ENCODE peak calls at places on chromosomes 5 and 9, in five cellular contexts. One of them, this sample, is unnamed.

GRCh38 chr5:42571626-42571960 is 148.4 kb downstream of the GHR start:
- DNase-seq in thyroid gland: no peak
- DNase-seq in lower lobe of right lung: no peak
- DNase-seq in choroid plexus epithelial cell: no peak
- DNase-seq in HCT116: no peak
- DNase-seq in this sample: no peak

GRCh38 chr9:84230355-84231136 is 110.0 kb downstream of the SLC28A3 start:
- DNase-seq in HCT116: no peak
- DNase-seq in thyroid gland: peak
- DNase-seq in lower lobe of right lung: no peak
- DNase-seq in choroid plexus epithelial cell: no peak
- DNase-seq in this sample: no peak

GRCh38 chr5:17796757-17797398 is 162.6 kb downstream of the TAF11L14 start:
- DNase-seq in choroid plexus epithelial cell: no peak
- DNase-seq in thyroid gland: no peak
- DNase-seq in lower lobe of right lung: no peak
- DNase-seq in HCT116: no peak
- DNase-seq in this sample: no peak

GRCh38 chr5:94218374-94218773 is 400.0 kb downstream of the KIAA0825 start:
- DNase-seq in lower lobe of right lung: no peak
- DNase-seq in thyroid gland: no peak
- DNase-seq in choroid plexus epithelial cell: peak
- DNase-seq in HCT116: no peak
- DNase-seq in this sample: no peak

GRCh38 chr9:117448066-117448465 is 33.2 kb upstream of the ASTN2 start:
- DNase-seq in lower lobe of right lung: no peak
- DNase-seq in choroid plexus epithelial cell: peak
- DNase-seq in thyroid gland: no peak
- DNase-seq in HCT116: no peak
- DNase-seq in this sample: no peak

GRCh38 chr5:142697356-142697807 is 11.5 kb upstream of the FGF1 start:
- DNase-seq in choroid plexus epithelial cell: peak
- DNase-seq in thyroid gland: no peak
- DNase-seq in HCT116: no peak
- DNase-seq in lower lobe of right lung: no peak
- DNase-seq in this sample: no peak

GRCh38 chr5:39177629-39177959 is 41.8 kb downstream of the FYB1 start:
- DNase-seq in thyroid gland: no peak
- DNase-seq in choroid plexus epithelial cell: no peak
- DNase-seq in HCT116: no peak
- DNase-seq in lower lobe of right lung: no peak
- DNase-seq in this sample: no peak

GRCh38 chr9:117936185-117936758 is 232.1 kb downstream of the TLR4 start:
- DNase-seq in lower lobe of right lung: no peak
- DNase-seq in choroid plexus epithelial cell: no peak
- DNase-seq in HCT116: no peak
- DNase-seq in thyroid gland: no peak
- DNase-seq in this sample: no peak

GRCh38 chr5:136030956-136031611 is 2.3 kb downstream of the TGFBI start:
- DNase-seq in thyroid gland: no peak
- DNase-seq in choroid plexus epithelial cell: no peak
- DNase-seq in HCT116: no peak
- DNase-seq in lower lobe of right lung: no peak
- DNase-seq in this sample: no peak

GRCh38 chr9:2477755-2478154 is 143.8 kb upstream of the VLDLR start:
- DNase-seq in HCT116: no peak
- DNase-seq in lower lobe of right lung: no peak
- DNase-seq in thyroid gland: no peak
- DNase-seq in choroid plexus epithelial cell: peak
- DNase-seq in this sample: no peak

GRCh38 chr5:32625106-32625505 is 39.7 kb downstream of the SUB1 start:
- DNase-seq in thyroid gland: no peak
- DNase-seq in choroid plexus epithelial cell: peak
- DNase-seq in HCT116: no peak
- DNase-seq in lower lobe of right lung: no peak
- DNase-seq in this sample: no peak

GRCh38 chr5:120344181-120344580 is 119.9 kb upstream of the PRR16 start:
- DNase-seq in HCT116: no peak
- DNase-seq in thyroid gland: no peak
- DNase-seq in choroid plexus epithelial cell: no peak
- DNase-seq in lower lobe of right lung: no peak
- DNase-seq in this sample: no peak

GRCh38 chr5:55763736-55764420 is 26.0 kb downstream of the DDX4 start:
- DNase-seq in thyroid gland: no peak
- DNase-seq in HCT116: no peak
- DNase-seq in lower lobe of right lung: no peak
- DNase-seq in choroid plexus epithelial cell: no peak
- DNase-seq in this sample: no peak

GRCh38 chr9:112049834-112050516 is 125.1 kb downstream of the SUSD1 start:
- DNase-seq in lower lobe of right lung: no peak
- DNase-seq in choroid plexus epithelial cell: no peak
- DNase-seq in HCT116: no peak
- DNase-seq in thyroid gland: no peak
- DNase-seq in this sample: no peak

GRCh38 chr5:140205216-140205615 is 30.2 kb downstream of the CYSTM1 start:
- DNase-seq in choroid plexus epithelial cell: no peak
- DNase-seq in HCT116: no peak
- DNase-seq in lower lobe of right lung: no peak
- DNase-seq in thyroid gland: no peak
- DNase-seq in this sample: no peak

GRCh38 chr5:35246411-35246810 is 16.1 kb upstream of the PRLR start:
- DNase-seq in choroid plexus epithelial cell: no peak
- DNase-seq in thyroid gland: no peak
- DNase-seq in lower lobe of right lung: no peak
- DNase-seq in HCT116: no peak
- DNase-seq in this sample: no peak

GRCh38 chr5:155587458-155587857 is 573.9 kb downstream of the KIF4B start:
- DNase-seq in lower lobe of right lung: no peak
- DNase-seq in thyroid gland: peak
- DNase-seq in HCT116: no peak
- DNase-seq in choroid plexus epithelial cell: no peak
- DNase-seq in this sample: no peak

GRCh38 chr9:127520941-127521918 is 69.9 kb downstream of the LRSAM1 start:
- DNase-seq in choroid plexus epithelial cell: peak
- DNase-seq in thyroid gland: peak
- DNase-seq in lower lobe of right lung: no peak
- DNase-seq in HCT116: no peak
- DNase-seq in this sample: no peak

GRCh38 chr5:10563132-10563939 is 534 bp upstream of the ANKRD33B start:
- DNase-seq in HCT116: no peak
- DNase-seq in lower lobe of right lung: peak
- DNase-seq in choroid plexus epithelial cell: peak
- DNase-seq in thyroid gland: peak
- DNase-seq in this sample: no peak

GRCh38 chr9:134165357-134166315 is 1.3 kb upstream of the RNU6ATAC start:
- DNase-seq in thyroid gland: peak
- DNase-seq in choroid plexus epithelial cell: peak
- DNase-seq in lower lobe of right lung: peak
- DNase-seq in HCT116: peak
- DNase-seq in this sample: no peak

GRCh38 chr5:139746691-139747582 is 48.7 kb upstream of the PSD2 start:
- DNase-seq in HCT116: no peak
- DNase-seq in thyroid gland: peak
- DNase-seq in choroid plexus epithelial cell: peak
- DNase-seq in lower lobe of right lung: no peak
- DNase-seq in this sample: no peak

GRCh38 chr9:90141723-90142122 is 500.9 kb downstream of the DIRAS2 start:
- DNase-seq in HCT116: no peak
- DNase-seq in lower lobe of right lung: no peak
- DNase-seq in thyroid gland: no peak
- DNase-seq in choroid plexus epithelial cell: peak
- DNase-seq in this sample: no peak

GRCh38 chr5:79241535-79241979 is 5.6 kb downstream of the JMY start:
- DNase-seq in choroid plexus epithelial cell: peak
- DNase-seq in thyroid gland: no peak
- DNase-seq in lower lobe of right lung: no peak
- DNase-seq in HCT116: no peak
- DNase-seq in this sample: no peak

GRCh38 chr5:4647056-4647455 is 493.1 kb upstream of the ADAMTS16 start:
- DNase-seq in lower lobe of right lung: no peak
- DNase-seq in thyroid gland: no peak
- DNase-seq in choroid plexus epithelial cell: no peak
- DNase-seq in HCT116: no peak
- DNase-seq in this sample: no peak

GRCh38 chr5:151730381-151730780 is 28.1 kb downstream of the ATOX1 start:
- DNase-seq in lower lobe of right lung: no peak
- DNase-seq in choroid plexus epithelial cell: no peak
- DNase-seq in thyroid gland: no peak
- DNase-seq in HCT116: no peak
- DNase-seq in this sample: no peak

GRCh38 chr5:103216137-103216536 is 42.4 kb upstream of the MACIR start:
- DNase-seq in HCT116: no peak
- DNase-seq in lower lobe of right lung: no peak
- DNase-seq in thyroid gland: no peak
- DNase-seq in choroid plexus epithelial cell: peak
- DNase-seq in this sample: no peak

GRCh38 chr9:87500894-87501656 is 3.4 kb downstream of the DAPK1 start:
- DNase-seq in choroid plexus epithelial cell: no peak
- DNase-seq in HCT116: no peak
- DNase-seq in lower lobe of right lung: no peak
- DNase-seq in thyroid gland: no peak
- DNase-seq in this sample: no peak

GRCh38 chr9:87499455-87500015 is 1.9 kb downstream of the DAPK1 start:
- DNase-seq in thyroid gland: no peak
- DNase-seq in lower lobe of right lung: no peak
- DNase-seq in choroid plexus epithelial cell: no peak
- DNase-seq in HCT116: no peak
- DNase-seq in this sample: no peak

GRCh38 chr9:87498816-87499454 is 1.3 kb downstream of the DAPK1 start:
- DNase-seq in choroid plexus epithelial cell: no peak
- DNase-seq in thyroid gland: peak
- DNase-seq in lower lobe of right lung: no peak
- DNase-seq in HCT116: no peak
- DNase-seq in this sample: no peak

GRCh38 chr9:87501806-87502205 is 4.1 kb downstream of the DAPK1 start:
- DNase-seq in choroid plexus epithelial cell: no peak
- DNase-seq in lower lobe of right lung: no peak
- DNase-seq in thyroid gland: no peak
- DNase-seq in HCT116: no peak
- DNase-seq in this sample: no peak

DNA sequence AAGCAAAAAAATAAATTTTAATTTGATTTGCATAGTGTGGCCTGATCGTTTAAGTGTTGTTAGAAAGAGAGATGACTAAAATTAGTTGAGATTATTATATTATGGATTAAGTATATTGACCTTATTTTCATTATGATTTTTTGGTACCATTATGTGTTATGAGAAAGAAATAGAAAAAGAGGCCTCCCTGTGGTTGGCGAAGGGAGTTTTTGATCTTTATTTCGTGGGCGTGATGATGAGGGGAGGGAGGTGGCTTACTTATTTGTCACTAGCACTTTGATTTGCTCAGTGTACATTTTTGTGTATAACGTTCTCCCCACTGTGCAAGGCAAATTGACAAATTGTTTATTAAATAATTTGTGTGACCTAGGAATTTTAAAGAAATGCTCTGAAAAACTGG is 2.8 kb downstream of the DAPK1 start:
- DNase-seq in choroid plexus epithelial cell: no peak
- DNase-seq in lower lobe of right lung: no peak
- DNase-seq in thyroid gland: no peak
- DNase-seq in HCT116: no peak
- DNase-seq in this sample: no peak
- TF ChIP-seq CTCF in choroid plexus epithelial cell: peak
- TF ChIP-seq CTCF in lower lobe of right lung: no peak
- TF ChIP-seq CTCF in thyroid gland: no peak
- TF ChIP-seq CTCF in HCT116: no peak
- TF ChIP-seq CTCF in this sample: no peak

GRCh38 chr9:136798708-136799078 is 2.6 kb downstream of the CCDC183 start:
- DNase-seq in thyroid gland: no peak
- DNase-seq in HCT116: no peak
- DNase-seq in choroid plexus epithelial cell: no peak
- DNase-seq in lower lobe of right lung: no peak
- DNase-seq in this sample: no peak

GRCh38 chr9:136799079-136799853 is 3.1 kb downstream of the CCDC183 start:
- DNase-seq in choroid plexus epithelial cell: no peak
- DNase-seq in lower lobe of right lung: peak
- DNase-seq in thyroid gland: peak
- DNase-seq in HCT116: no peak
- DNase-seq in this sample: no peak

GRCh38 chr9:136796238-136796774 is at the start of gene CCDC183:
- DNase-seq in thyroid gland: no peak
- DNase-seq in lower lobe of right lung: no peak
- DNase-seq in choroid plexus epithelial cell: no peak
- DNase-seq in HCT116: no peak
- DNase-seq in this sample: no peak

GRCh38 chr9:136802321-136802720 is 5.4 kb upstream of the RABL6 start:
- DNase-seq in lower lobe of right lung: no peak
- DNase-seq in choroid plexus epithelial cell: no peak
- DNase-seq in thyroid gland: no peak
- DNase-seq in HCT116: no peak
- DNase-seq in this sample: no peak

DNA sequence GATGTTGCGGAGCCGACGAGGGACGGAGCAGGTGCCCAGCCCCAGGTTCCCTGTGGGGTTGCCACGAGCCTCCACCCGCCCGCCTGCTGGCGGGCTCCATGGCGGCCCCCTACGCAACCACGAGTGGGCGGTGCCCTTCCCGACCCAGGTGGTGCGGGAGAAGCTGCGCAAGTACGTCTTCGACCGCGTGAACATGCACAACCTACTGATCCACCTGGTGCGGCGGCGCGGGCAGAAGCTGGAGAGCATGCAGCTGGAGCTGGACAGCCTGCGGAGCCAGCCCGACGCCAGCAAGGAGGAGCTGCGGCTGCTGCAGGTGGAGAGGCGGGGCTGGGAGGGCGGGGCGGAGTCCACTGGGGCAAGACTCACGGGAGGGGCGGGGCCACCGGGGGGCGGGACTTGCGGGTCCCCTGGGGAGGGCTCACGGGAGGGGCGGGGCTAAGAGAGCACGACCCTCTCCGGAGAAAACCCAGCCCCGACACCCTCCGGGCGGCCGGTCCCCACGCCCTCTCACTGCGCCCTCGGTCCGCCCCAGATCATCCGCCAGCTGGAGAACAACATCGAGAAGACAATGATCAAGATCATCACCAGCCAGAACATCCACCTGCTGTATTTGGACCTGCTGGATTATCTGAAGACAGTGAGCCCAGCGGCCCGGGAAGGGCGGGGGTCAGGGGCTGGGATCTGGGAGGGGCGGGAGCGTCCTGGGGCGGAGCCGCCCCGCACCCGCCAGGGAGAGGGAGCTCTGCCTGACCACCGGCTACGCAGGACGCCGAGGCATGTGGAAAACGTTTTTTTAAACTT is 3.9 kb downstream of the CCDC183 start:
- DNase-seq in thyroid gland: peak
- DNase-seq in lower lobe of right lung: peak
- DNase-seq in HCT116: peak
- DNase-seq in choroid plexus epithelial cell: peak
- DNase-seq in this sample: no peak
- TF ChIP-seq CTCF in thyroid gland: no peak
- TF ChIP-seq CTCF in lower lobe of right lung: no peak
- TF ChIP-seq CTCF in HCT116: no peak
- TF ChIP-seq CTCF in choroid plexus epithelial cell: no peak
- TF ChIP-seq CTCF in this sample: no peak

GRCh38 chr9:136118367-136119258 is at the start of gene TMEM250:
- DNase-seq in HCT116: peak
- DNase-seq in thyroid gland: peak
- DNase-seq in choroid plexus epithelial cell: peak
- DNase-seq in lower lobe of right lung: peak
- DNase-seq in this sample: peak
- TF ChIP-seq CTCF in HCT116: no peak
- TF ChIP-seq CTCF in thyroid gland: no peak
- TF ChIP-seq CTCF in choroid plexus epithelial cell: no peak
- TF ChIP-seq CTCF in lower lobe of right lung: peak
- TF ChIP-seq CTCF in this sample: peak

GRCh38 chr5:7926296-7926695 is 57.3 kb downstream of the MTRR start:
- DNase-seq in HCT116: no peak
- DNase-seq in choroid plexus epithelial cell: peak
- DNase-seq in thyroid gland: no peak
- DNase-seq in lower lobe of right lung: no peak
- DNase-seq in this sample: no peak
- TF ChIP-seq CTCF in HCT116: no peak
- TF ChIP-seq CTCF in choroid plexus epithelial cell: no peak
- TF ChIP-seq CTCF in thyroid gland: no peak
- TF ChIP-seq CTCF in lower lobe of right lung: no peak
- TF ChIP-seq CTCF in this sample: no peak

This sample was measured in thoracic aorta.